ENCODE peak calls at places on chromosomes 5 and 9, in four cellular contexts. One of them, this sample, is unnamed.

GRCh38 chr5:159412284-159413046 is 82.2 kb upstream of the IL12B start:
- DNase-seq in IMR-90: no peak
- DNase-seq in H9: no peak
- DNase-seq in mesendoderm: peak
- DNase-seq in this sample: no peak

GRCh38 chr5:62689599-62690368 is 111.2 kb downstream of the LRRC70 start:
- DNase-seq in IMR-90: no peak
- DNase-seq in H9: no peak
- DNase-seq in mesendoderm: no peak
- DNase-seq in this sample: no peak

GRCh38 chr5:1521054-1521453 is 2.7 kb downstream of the LPCAT1 start:
- DNase-seq in mesendoderm: no peak
- DNase-seq in IMR-90: no peak
- DNase-seq in H9: no peak
- DNase-seq in this sample: no peak

GRCh38 chr5:3741372-3741770 is 145.7 kb downstream of the IRX1 start:
- DNase-seq in IMR-90: no peak
- DNase-seq in mesendoderm: no peak
- DNase-seq in H9: no peak
- DNase-seq in this sample: no peak

GRCh38 chr9:94507531-94508258 is 47.2 kb upstream of the PCAT7 start:
- DNase-seq in H9: no peak
- DNase-seq in mesendoderm: no peak
- DNase-seq in IMR-90: no peak
- DNase-seq in this sample: no peak

GRCh38 chr9:111572945-111573604 is 26.4 kb downstream of the PTGR1 start:
- DNase-seq in IMR-90: peak
- DNase-seq in H9: no peak
- DNase-seq in mesendoderm: no peak
- DNase-seq in this sample: no peak

GRCh38 chr9:129483467-129484324 is 137.2 kb downstream of the C9orf50 start:
- DNase-seq in H9: no peak
- DNase-seq in IMR-90: peak
- DNase-seq in mesendoderm: peak
- DNase-seq in this sample: no peak

GRCh38 chr5:151251001-151251551 is 1.9 kb upstream of the GM2A start:
- DNase-seq in H9: peak
- DNase-seq in mesendoderm: peak
- DNase-seq in IMR-90: no peak
- DNase-seq in this sample: no peak

GRCh38 chr9:98430535-98430934 is 175.1 kb upstream of the TBC1D2 start:
- DNase-seq in IMR-90: peak
- DNase-seq in mesendoderm: no peak
- DNase-seq in H9: no peak
- DNase-seq in this sample: no peak

GRCh38 chr5:123397538-123397937 is 25.7 kb downstream of the CEP120 start:
- DNase-seq in H9: no peak
- DNase-seq in IMR-90: no peak
- DNase-seq in mesendoderm: no peak
- DNase-seq in this sample: no peak

GRCh38 chr5:93017854-93018253 is 563.2 kb downstream of the NR2F1-AS1 start:
- DNase-seq in mesendoderm: peak
- DNase-seq in H9: no peak
- DNase-seq in IMR-90: peak
- DNase-seq in this sample: no peak

GRCh38 chr5:94853122-94853521 is 234.7 kb downstream of the SLF1 start:
- DNase-seq in mesendoderm: no peak
- DNase-seq in IMR-90: no peak
- DNase-seq in H9: no peak
- DNase-seq in this sample: no peak

GRCh38 chr5:87302061-87302460 is 34.4 kb downstream of the RASA1 start:
- DNase-seq in mesendoderm: no peak
- DNase-seq in IMR-90: peak
- DNase-seq in H9: no peak
- DNase-seq in this sample: no peak

GRCh38 chr9:37486616-37487544 is 1.1 kb downstream of the POLR1E start:
- DNase-seq in IMR-90: peak
- DNase-seq in H9: no peak
- DNase-seq in mesendoderm: peak
- DNase-seq in this sample: no peak

GRCh38 chr5:88089757-88090390 is 178.8 kb downstream of the TMEM161B start:
- DNase-seq in mesendoderm: peak
- DNase-seq in H9: peak
- DNase-seq in IMR-90: no peak
- DNase-seq in this sample: no peak

GRCh38 chr5:80739057-80739456 is 84.3 kb upstream of the DHFR start:
- DNase-seq in mesendoderm: no peak
- DNase-seq in H9: no peak
- DNase-seq in IMR-90: no peak
- DNase-seq in this sample: no peak

GRCh38 chr9:138115506-138115905 is 237.9 kb downstream of the CACNA1B start:
- DNase-seq in H9: peak
- DNase-seq in mesendoderm: no peak
- DNase-seq in IMR-90: no peak
- DNase-seq in this sample: no peak

GRCh38 chr5:77186990-77187389 is 23.5 kb upstream of the PDE8B start:
- DNase-seq in IMR-90: no peak
- DNase-seq in H9: no peak
- DNase-seq in mesendoderm: no peak
- DNase-seq in this sample: no peak

GRCh38 chr5:150520747-150521521 is 13.0 kb downstream of the NDST1 start:
- DNase-seq in IMR-90: no peak
- DNase-seq in mesendoderm: no peak
- DNase-seq in H9: no peak
- DNase-seq in this sample: no peak

GRCh38 chr9:25964239-25964638 is 286.0 kb upstream of the TUSC1 start:
- DNase-seq in H9: peak
- DNase-seq in mesendoderm: peak
- DNase-seq in IMR-90: peak
- DNase-seq in this sample: peak

GRCh38 chr5:122424211-122424610 is 112.2 kb downstream of the SNCAIP start:
- DNase-seq in IMR-90: no peak
- DNase-seq in mesendoderm: no peak
- DNase-seq in H9: no peak
- DNase-seq in this sample: no peak

GRCh38 chr9:127116946-127117345 is 5.5 kb downstream of the ANGPTL2 start:
- DNase-seq in mesendoderm: peak
- DNase-seq in IMR-90: peak
- DNase-seq in H9: no peak
- DNase-seq in this sample: no peak

GRCh38 chr5:172361566-172362238 is 78.1 kb upstream of the UBTD2 start:
- DNase-seq in mesendoderm: peak
- DNase-seq in IMR-90: peak
- DNase-seq in H9: no peak
- DNase-seq in this sample: no peak

GRCh38 chr5:79687911-79688310 is 1.7 kb upstream of the CMYA5 start:
- DNase-seq in mesendoderm: no peak
- DNase-seq in H9: no peak
- DNase-seq in IMR-90: no peak
- DNase-seq in this sample: no peak

GRCh38 chr9:29440449-29440848 is 1867.2 kb upstream of the C9orf72 start:
- DNase-seq in H9: no peak
- DNase-seq in mesendoderm: peak
- DNase-seq in IMR-90: no peak
- DNase-seq in this sample: no peak

GRCh38 chr5:178419196-178419595 is 171.0 kb downstream of the COL23A1 start:
- DNase-seq in mesendoderm: no peak
- DNase-seq in H9: no peak
- DNase-seq in IMR-90: no peak
- DNase-seq in this sample: no peak

GRCh38 chr5:145587308-145588071 is 247.7 kb downstream of the PRELID2 start:
- DNase-seq in H9: no peak
- DNase-seq in IMR-90: peak
- DNase-seq in mesendoderm: peak
- DNase-seq in this sample: no peak

GRCh38 chr5:149288437-149288836 is 16.8 kb downstream of the AFAP1L1 start:
- DNase-seq in H9: no peak
- DNase-seq in IMR-90: no peak
- DNase-seq in mesendoderm: no peak
- DNase-seq in this sample: no peak

GRCh38 chr5:170860415-170860814 is 1.4 kb upstream of the RANBP17 start:
- DNase-seq in mesendoderm: no peak
- DNase-seq in IMR-90: no peak
- DNase-seq in H9: no peak
- DNase-seq in this sample: no peak

GRCh38 chr5:149448831-149449714 is 70.0 kb upstream of the IL17B start:
- DNase-seq in mesendoderm: peak
- DNase-seq in H9: no peak
- DNase-seq in IMR-90: no peak
- DNase-seq in this sample: no peak

GRCh38 chr9:126671983-126672382 is 58.3 kb downstream of the LMX1B start:
- DNase-seq in H9: no peak
- DNase-seq in IMR-90: no peak
- DNase-seq in mesendoderm: no peak
- DNase-seq in this sample: no peak

GRCh38 chr5:131525805-131526204 is 109.2 kb downstream of the RAPGEF6 start:
- DNase-seq in IMR-90: no peak
- DNase-seq in H9: no peak
- DNase-seq in mesendoderm: no peak
- DNase-seq in this sample: no peak

GRCh38 chr9:79134654-79135053 is 437.1 kb upstream of the TLE4 start:
- DNase-seq in IMR-90: peak
- DNase-seq in H9: peak
- DNase-seq in mesendoderm: peak
- DNase-seq in this sample: peak

GRCh38 chr5:54311178-54311811 is 922 bp upstream of the ARL15 start:
- DNase-seq in IMR-90: peak
- DNase-seq in mesendoderm: peak
- DNase-seq in H9: no peak
- DNase-seq in this sample: no peak

GRCh38 chr9:136201609-136202448 is 3.1 kb downstream of the LHX3 start:
- DNase-seq in H9: no peak
- DNase-seq in mesendoderm: no peak
- DNase-seq in IMR-90: no peak
- DNase-seq in this sample: no peak

GRCh38 chr9:133642708-133643361 is 6.7 kb downstream of the DBH start:
- DNase-seq in IMR-90: no peak
- DNase-seq in H9: no peak
- DNase-seq in mesendoderm: no peak
- DNase-seq in this sample: no peak

GRCh38 chr9:133641861-133642595 is 5.9 kb downstream of the DBH start:
- DNase-seq in H9: no peak
- DNase-seq in mesendoderm: no peak
- DNase-seq in IMR-90: no peak
- DNase-seq in this sample: no peak

GRCh38 chr9:133640160-133640559 is 4.0 kb downstream of the DBH start:
- DNase-seq in H9: no peak
- DNase-seq in mesendoderm: no peak
- DNase-seq in IMR-90: no peak
- DNase-seq in this sample: no peak

GRCh38 chr9:133640580-133641395 is 4.6 kb downstream of the DBH start:
- DNase-seq in H9: no peak
- DNase-seq in IMR-90: no peak
- DNase-seq in mesendoderm: no peak
- DNase-seq in this sample: no peak

DNA sequence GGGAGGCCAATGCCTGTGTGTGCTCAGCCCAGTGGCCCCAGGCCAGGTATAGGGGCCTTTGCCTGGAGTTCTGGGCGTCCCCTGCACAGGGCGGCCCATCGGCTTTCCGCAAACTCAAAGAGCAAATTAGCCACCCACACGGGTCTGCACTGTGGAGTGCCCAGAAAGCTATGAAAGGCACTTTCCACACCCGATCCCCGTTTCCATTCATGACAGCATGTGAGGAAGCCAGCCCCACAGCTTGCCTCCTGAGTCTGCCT is 5.2 kb downstream of the DBH start:
- DNase-seq in IMR-90: no peak
- DNase-seq in H9: no peak
- DNase-seq in mesendoderm: no peak
- DNase-seq in this sample: no peak
- H4K5ac ChIP-seq in IMR-90: no peak
- H4K5ac ChIP-seq in H9: no peak
- H4K5ac ChIP-seq in mesendoderm: no peak
- H4K5ac ChIP-seq in this sample: no peak

GRCh38 chr5:179892255-179892654 is 15.4 kb downstream of the TBC1D9B start:
- DNase-seq in mesendoderm: no peak
- DNase-seq in H9: no peak
- DNase-seq in IMR-90: no peak
- DNase-seq in this sample: no peak
- H4K5ac ChIP-seq in mesendoderm: no peak
- H4K5ac ChIP-seq in H9: no peak
- H4K5ac ChIP-seq in IMR-90: no peak
- H4K5ac ChIP-seq in this sample: no peak

DNA sequence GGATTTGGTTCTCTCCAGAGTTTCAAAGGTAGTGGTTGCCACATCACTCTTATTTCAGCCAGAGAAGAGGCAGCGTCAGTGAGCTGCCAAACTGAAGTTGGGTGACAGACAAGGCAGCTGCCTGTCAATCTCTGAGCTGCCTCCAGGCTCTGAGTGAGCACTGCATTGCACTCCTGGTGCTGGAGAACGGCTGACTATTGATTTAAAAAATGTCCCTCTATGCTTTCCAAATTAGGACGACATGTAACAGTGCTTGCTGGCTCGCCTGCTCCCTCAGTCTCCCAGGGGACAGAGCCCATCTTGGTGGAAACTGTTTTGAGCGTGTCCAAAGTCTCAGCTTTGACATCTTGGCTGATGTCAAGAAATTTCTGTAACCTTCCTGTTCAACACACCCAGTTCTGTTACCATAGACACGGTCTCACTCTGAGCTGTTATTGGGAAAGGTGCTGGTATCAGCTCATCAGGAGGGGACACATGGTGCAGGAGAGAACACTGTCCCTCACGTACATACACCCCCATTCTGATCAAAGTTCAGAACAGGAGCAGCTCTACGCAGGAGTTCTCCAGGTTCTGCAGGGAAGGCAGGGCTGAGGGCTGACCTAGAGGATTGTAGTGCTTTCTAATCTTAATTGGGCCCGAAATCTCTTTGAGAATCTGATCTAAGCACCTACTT is 15.7 kb downstream of the PCDH12 start:
- DNase-seq in H9: no peak
- DNase-seq in mesendoderm: no peak
- DNase-seq in IMR-90: no peak
- DNase-seq in this sample: no peak
- H4K5ac ChIP-seq in H9: no peak
- H4K5ac ChIP-seq in mesendoderm: no peak
- H4K5ac ChIP-seq in IMR-90: no peak
- H4K5ac ChIP-seq in this sample: no peak

GRCh38 chr5:127213231-127213630 is 77.4 kb upstream of the MEGF10 start:
- DNase-seq in H9: no peak
- DNase-seq in IMR-90: no peak
- DNase-seq in mesendoderm: no peak
- DNase-seq in this sample: no peak

GRCh38 chr5:127216906-127217675 is 73.5 kb upstream of the MEGF10 start:
- DNase-seq in IMR-90: no peak
- DNase-seq in mesendoderm: peak
- DNase-seq in H9: peak
- DNase-seq in this sample: no peak

DNA sequence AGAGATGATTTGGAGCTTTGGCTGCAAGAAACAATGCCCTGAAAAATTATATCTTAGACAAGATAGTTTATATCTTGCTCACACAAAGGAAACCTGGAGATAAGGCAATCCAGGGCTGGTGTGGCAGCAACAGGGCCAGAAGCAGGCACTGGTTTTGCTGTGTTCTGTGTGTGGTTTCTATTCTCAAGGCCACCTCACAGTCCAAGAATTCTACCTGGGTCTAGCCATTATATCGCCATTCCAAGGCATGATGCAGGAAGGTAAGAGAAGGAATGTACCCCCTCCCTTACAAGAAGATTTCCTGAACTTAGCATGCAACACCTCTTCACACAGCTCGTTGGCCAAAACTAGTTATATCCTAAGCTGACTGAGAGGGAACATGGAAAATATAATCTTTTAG is 74.5 kb upstream of the MEGF10 start:
- DNase-seq in H9: no peak
- DNase-seq in IMR-90: no peak
- DNase-seq in mesendoderm: peak
- DNase-seq in this sample: no peak
- H4K5ac ChIP-seq in H9: no peak
- H4K5ac ChIP-seq in IMR-90: no peak
- H4K5ac ChIP-seq in mesendoderm: no peak
- H4K5ac ChIP-seq in this sample: no peak

This sample was measured in H1.